ENCODE peak calls at places on chromosomes 7 and 10, in four cellular contexts. T is A549, I is HepG2, M is H1. O is an unnamed sample.

GRCh38 chr10:116312534-116312933 is 11.7 kb upstream of the CCDC172 start:
- DNase-seq in M (no peak), T (no peak), I (no peak), O (no peak)

GRCh38 chr7:73894851-73895441 is 34.0 kb downstream of the TMEM270 start:
- DNase-seq in M (no peak), I (no peak), T (peak), O (peak)

GRCh38 chr10:5165738-5166137 is 19.2 kb downstream of the AKR1C8 start:
- DNase-seq in T (peak), M (no peak), I (no peak), O (peak)

GRCh38 chr10:5975641-5976473 is 1.5 kb downstream of the IL15RA start:
- DNase-seq in M (no peak), I (no peak), T (no peak), O (peak)

GRCh38 chr10:114632869-114633715 is 25.0 kb downstream of the ABLIM1 start:
- DNase-seq in T (peak), I (peak), M (no peak), O (no peak)

GRCh38 chr7:121924273-121925184 is 51.6 kb downstream of the PTPRZ1 start:
- DNase-seq in I (no peak), T (no peak), M (no peak), O (no peak)

GRCh38 chr10:108515821-108516220 is 1351.3 kb upstream of the SORCS1 start:
- DNase-seq in M (no peak), I (no peak), T (no peak), O (no peak)

GRCh38 chr10:4515711-4516110 is 310.3 kb upstream of the AKR1E2 start:
- DNase-seq in M (no peak), I (no peak), T (no peak), O (no peak)

GRCh38 chr7:105204953-105205352 is 183.8 kb downstream of the SRPK2 start:
- DNase-seq in T (no peak), I (no peak), M (no peak), O (no peak)

GRCh38 chr7:159030490-159031134 is 114.1 kb downstream of the VIPR2 start:
- DNase-seq in T (peak), M (peak), I (peak), O (peak)

GRCh38 chr7:131950758-131951157 is 394.3 kb upstream of the PODXL start:
- DNase-seq in M (no peak), T (no peak), I (no peak), O (no peak)

GRCh38 chr10:89090760-89091455 is 100.3 kb downstream of the FAS start:
- DNase-seq in M (no peak), I (no peak), T (no peak), O (no peak)

GRCh38 chr10:89088901-89089300 is 98.3 kb downstream of the FAS start:
- DNase-seq in I (no peak), M (no peak), T (no peak), O (no peak)

GRCh38 chr10:89091501-89091900 is 100.9 kb downstream of the FAS start:
- DNase-seq in M (no peak), T (no peak), I (no peak), O (no peak)

GRCh38 chr10:89085153-89085552 is 94.6 kb downstream of the FAS start:
- DNase-seq in I (no peak), M (no peak), T (no peak), O (no peak)

GRCh38 chr10:89086801-89087513 is 96.4 kb downstream of the FAS start:
- DNase-seq in T (peak), I (no peak), M (peak), O (peak)
- TF ChIP-seq RNF2 in T (no peak), I (no peak), M (no peak), O (no peak)

DNA sequence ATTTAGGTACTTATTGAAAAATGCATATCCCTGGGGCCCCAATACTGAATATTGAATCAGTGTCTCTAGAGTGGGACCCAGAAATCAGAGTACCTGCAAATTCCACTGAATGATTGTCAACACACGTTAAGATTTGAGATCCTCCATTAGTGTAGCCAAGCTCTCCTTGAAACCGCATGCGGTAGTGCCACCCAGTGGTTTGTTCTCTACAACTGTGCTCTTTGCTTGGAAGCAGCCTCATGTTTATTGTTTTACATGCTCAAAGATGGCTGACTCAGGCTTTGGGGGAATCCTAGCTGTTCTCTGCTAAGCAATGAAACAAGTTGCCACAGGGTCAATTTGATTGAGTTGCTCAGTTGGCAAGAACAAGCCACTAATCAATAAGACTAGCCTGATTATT is 340.2 kb upstream of the CELF2 start:
- DNase-seq in I (no peak), T (peak), M (peak), O (peak)
- TF ChIP-seq RNF2 in I (no peak), T (no peak), M (no peak), O (no peak)

GRCh38 chr10:112713411-112713810 is 236.6 kb upstream of the TCF7L2 start:
- DNase-seq in I (no peak), M (no peak), T (no peak), O (no peak)

GRCh38 chr10:112715581-112715980 is 234.5 kb upstream of the TCF7L2 start:
- DNase-seq in T (no peak), M (no peak), I (no peak), O (no peak)

GRCh38 chr10:112716076-112716475 is 234.0 kb upstream of the TCF7L2 start:
- DNase-seq in I (no peak), T (no peak), M (no peak), O (no peak)

GRCh38 chr10:112720178-112720577 is 229.9 kb upstream of the TCF7L2 start:
- DNase-seq in I (no peak), M (no peak), T (no peak), O (no peak)

GRCh38 chr10:112716924-112717348 is 233.1 kb upstream of the TCF7L2 start:
- DNase-seq in T (peak), I (peak), M (no peak), O (no peak)
- TF ChIP-seq RNF2 in T (no peak), I (no peak), M (no peak), O (no peak)

GRCh38 chr10:89301721-89302445 is at the start of gene IFIT2:
- DNase-seq in M (no peak), T (peak), I (peak), O (peak)

GRCh38 chr10:89302628-89303027 is 782 bp downstream of the IFIT2 start:
- DNase-seq in I (no peak), M (no peak), T (no peak), O (no peak)

GRCh38 chr10:89303161-89303560 is 1.3 kb downstream of the IFIT2 start:
- DNase-seq in I (no peak), M (no peak), T (no peak), O (no peak)

GRCh38 chr10:89299031-89299430 is 2.8 kb upstream of the IFIT2 start:
- DNase-seq in T (no peak), M (no peak), I (no peak), O (no peak)

GRCh38 chr10:89301231-89301630 is 615 bp upstream of the IFIT2 start:
- DNase-seq in I (no peak), M (no peak), T (peak), O (peak)
- TF ChIP-seq RNF2 in I (no peak), M (no peak), T (no peak), O (no peak)

GRCh38 chr10:96529634-96530279 is 16.0 kb upstream of the TLL2 start:
- DNase-seq in T (no peak), I (no peak), M (no peak), O (no peak)

GRCh38 chr10:96524745-96525144 is 11.0 kb upstream of the TLL2 start:
- DNase-seq in T (no peak), M (no peak), I (no peak), O (no peak)
- TF ChIP-seq RNF2 in T (no peak), M (no peak), I (no peak), O (no peak)

O was measured in K562.